ENCODE peak calls at places on chromosomes 11 and 22, in six cellular contexts. K is NCI-H1930; Q is activated effector memory CD4-positive, alpha-beta T cell treated with anti-CD3 and anti-CD28 coated beads, Interleukin-2, amount 50 U/mL, for 16 hours; E is NCI-H1436; V is KG1; B is anterior cingulate cortex. I is an unnamed sample.

GRCh38 chr11:95335989-95336388 is 105.0 kb upstream of the SESN3 start:
- DNase-seq in Q (no peak), V (no peak), E (no peak), K (no peak), B (no peak), I (no peak)

GRCh38 chr22:50576070-50576469 is 2.2 kb downstream of the CPT1B start:
- DNase-seq in Q (no peak), B (no peak), E (no peak), V (no peak), K (peak; percentile 17), I (no peak)

GRCh38 chr11:72848846-72849466 is 34.7 kb downstream of the ATG16L2 start:
- DNase-seq in V (no peak), Q (no peak), B (no peak), E (peak; percentile 9), K (no peak), I (peak; percentile 41)

GRCh38 chr11:3165916-3166267 is 782 bp upstream of the OSBPL5 start:
- DNase-seq in Q (no peak), K (no peak), V (no peak), B (no peak), E (no peak), I (no peak)

GRCh38 chr11:47189100-47189834 is 3.0 kb upstream of the PACSIN3 start:
- DNase-seq in E (no peak), B (no peak), V (no peak), Q (no peak), K (no peak), I (no peak)

GRCh38 chr11:19458231-19458630 is 217.5 kb upstream of the E2F8 start:
- DNase-seq in K (no peak), B (no peak), Q (no peak), V (no peak), E (no peak), I (no peak)

GRCh38 chr22:19117111-19117512 is 5.1 kb downstream of the DGCR2 start:
- DNase-seq in V (no peak), K (no peak), Q (no peak), E (peak; percentile 60), B (no peak), I (peak; percentile 88)

GRCh38 chr11:75431533-75432525 is 1.2 kb downstream of the KLHL35 start:
- DNase-seq in K (no peak), V (no peak), E (no peak), B (no peak), Q (no peak), I (no peak)

GRCh38 chr11:134652586-134653255 is 240.7 kb upstream of the B3GAT1 start:
- DNase-seq in K (no peak), V (no peak), E (no peak), B (no peak), Q (peak; percentile 31), I (no peak)

GRCh38 chr22:49327411-49327810 is 500.3 kb downstream of the BRD1 start:
- DNase-seq in Q (peak; percentile 24), V (no peak), E (no peak), K (no peak), B (no peak), I (no peak)

GRCh38 chr11:44904261-44905080 is 46.2 kb downstream of the TP53I11 start:
- DNase-seq in V (no peak), Q (no peak), K (no peak), B (no peak), E (no peak), I (no peak)

I was measured in NCI-H2081.